ENCODE peak calls at places on chromosomes 12 and 14, in nine cellular contexts. One of them, this sample, is unnamed.

GRCh38 chr12:43737646-43738045 is 20.9 kb downstream of the PUS7L start:
- DNase-seq in BE2C: no peak
- DNase-seq in right cardiac atrium: no peak
- DNase-seq in ascending aorta: no peak
- DNase-seq in stimulated activated CD4-positive, alpha-beta T cell treated with anti-CD3 and anti-CD28 coated beads, Interleukin-2, amount 100 ng/mL, for 24 hours: no peak
- DNase-seq in GM12865: no peak
- DNase-seq in type B pancreatic cell: no peak
- DNase-seq in CD8-positive, alpha-beta memory T cell: no peak
- DNase-seq in NB4: no peak
- DNase-seq in this sample: no peak

GRCh38 chr12:109027767-109028166 is 6.9 kb upstream of the SVOP start:
- DNase-seq in BE2C: no peak
- DNase-seq in right cardiac atrium: no peak
- DNase-seq in ascending aorta: no peak
- DNase-seq in stimulated activated CD4-positive, alpha-beta T cell treated with anti-CD3 and anti-CD28 coated beads, Interleukin-2, amount 100 ng/mL, for 24 hours: no peak
- DNase-seq in GM12865: no peak
- DNase-seq in type B pancreatic cell: no peak
- DNase-seq in CD8-positive, alpha-beta memory T cell: no peak
- DNase-seq in NB4: peak; percentile 34
- DNase-seq in this sample: no peak

GRCh38 chr12:90027889-90028570 is 319.4 kb upstream of the ATP2B1 start:
- DNase-seq in BE2C: peak; percentile 58
- DNase-seq in right cardiac atrium: no peak
- DNase-seq in ascending aorta: no peak
- DNase-seq in stimulated activated CD4-positive, alpha-beta T cell treated with anti-CD3 and anti-CD28 coated beads, Interleukin-2, amount 100 ng/mL, for 24 hours: no peak
- DNase-seq in GM12865: no peak
- DNase-seq in type B pancreatic cell: no peak
- DNase-seq in CD8-positive, alpha-beta memory T cell: no peak
- DNase-seq in NB4: no peak
- DNase-seq in this sample: no peak

GRCh38 chr12:49349266-49349665 is 2.6 kb downstream of the DNAJC22 start:
- DNase-seq in BE2C: no peak
- DNase-seq in right cardiac atrium: no peak
- DNase-seq in ascending aorta: no peak
- DNase-seq in stimulated activated CD4-positive, alpha-beta T cell treated with anti-CD3 and anti-CD28 coated beads, Interleukin-2, amount 100 ng/mL, for 24 hours: no peak
- DNase-seq in GM12865: no peak
- DNase-seq in type B pancreatic cell: no peak
- DNase-seq in CD8-positive, alpha-beta memory T cell: no peak
- DNase-seq in NB4: no peak
- DNase-seq in this sample: no peak

GRCh38 chr12:100404769-100405407 is 48.0 kb downstream of the SLC17A8 start:
- DNase-seq in BE2C: peak; percentile 65
- DNase-seq in right cardiac atrium: no peak
- DNase-seq in ascending aorta: no peak
- DNase-seq in stimulated activated CD4-positive, alpha-beta T cell treated with anti-CD3 and anti-CD28 coated beads, Interleukin-2, amount 100 ng/mL, for 24 hours: peak; percentile 34
- DNase-seq in GM12865: peak; percentile 72
- DNase-seq in type B pancreatic cell: no peak
- DNase-seq in CD8-positive, alpha-beta memory T cell: no peak
- DNase-seq in NB4: peak; percentile 79
- DNase-seq in this sample: peak; percentile 56

GRCh38 chr14:21917699-21918436 is 244.2 kb upstream of the OR4E1 start:
- DNase-seq in BE2C: peak; percentile 43
- DNase-seq in right cardiac atrium: no peak
- DNase-seq in ascending aorta: no peak
- DNase-seq in stimulated activated CD4-positive, alpha-beta T cell treated with anti-CD3 and anti-CD28 coated beads, Interleukin-2, amount 100 ng/mL, for 24 hours: peak; percentile 43
- DNase-seq in GM12865: peak; percentile 61
- DNase-seq in type B pancreatic cell: no peak
- DNase-seq in CD8-positive, alpha-beta memory T cell: no peak
- DNase-seq in NB4: peak; percentile 48
- DNase-seq in this sample: peak; percentile 55

GRCh38 chr14:97095269-97095668 is 298.1 kb downstream of the VRK1 start:
- DNase-seq in BE2C: no peak
- DNase-seq in right cardiac atrium: no peak
- DNase-seq in ascending aorta: no peak
- DNase-seq in stimulated activated CD4-positive, alpha-beta T cell treated with anti-CD3 and anti-CD28 coated beads, Interleukin-2, amount 100 ng/mL, for 24 hours: no peak
- DNase-seq in GM12865: no peak
- DNase-seq in type B pancreatic cell: no peak
- DNase-seq in CD8-positive, alpha-beta memory T cell: no peak
- DNase-seq in NB4: no peak
- DNase-seq in this sample: no peak

GRCh38 chr12:55073043-55074022 is 52.9 kb upstream of the OR9K2 start:
- DNase-seq in BE2C: peak; percentile 70
- DNase-seq in right cardiac atrium: peak; percentile 78
- DNase-seq in ascending aorta: no peak
- DNase-seq in stimulated activated CD4-positive, alpha-beta T cell treated with anti-CD3 and anti-CD28 coated beads, Interleukin-2, amount 100 ng/mL, for 24 hours: peak; percentile 85
- DNase-seq in GM12865: peak; percentile 84
- DNase-seq in type B pancreatic cell: no peak
- DNase-seq in CD8-positive, alpha-beta memory T cell: peak; percentile 68
- DNase-seq in NB4: peak; percentile 83
- DNase-seq in this sample: peak; percentile 77

GRCh38 chr12:15701212-15701611 is 88.0 kb downstream of the EPS8 start:
- DNase-seq in BE2C: no peak
- DNase-seq in right cardiac atrium: no peak
- DNase-seq in ascending aorta: no peak
- DNase-seq in stimulated activated CD4-positive, alpha-beta T cell treated with anti-CD3 and anti-CD28 coated beads, Interleukin-2, amount 100 ng/mL, for 24 hours: peak; percentile 2
- DNase-seq in GM12865: peak; percentile 24
- DNase-seq in type B pancreatic cell: no peak
- DNase-seq in CD8-positive, alpha-beta memory T cell: no peak
- DNase-seq in NB4: peak; percentile 55
- DNase-seq in this sample: no peak

GRCh38 chr14:58663494-58664111 is 25.8 kb downstream of the DACT1 start:
- DNase-seq in BE2C: peak; percentile 51
- DNase-seq in right cardiac atrium: no peak
- DNase-seq in ascending aorta: no peak
- DNase-seq in stimulated activated CD4-positive, alpha-beta T cell treated with anti-CD3 and anti-CD28 coated beads, Interleukin-2, amount 100 ng/mL, for 24 hours: no peak
- DNase-seq in GM12865: no peak
- DNase-seq in type B pancreatic cell: no peak
- DNase-seq in CD8-positive, alpha-beta memory T cell: no peak
- DNase-seq in NB4: no peak
- DNase-seq in this sample: no peak

GRCh38 chr12:52415870-52416750 is 10.0 kb upstream of the KRT82 start:
- DNase-seq in BE2C: no peak
- DNase-seq in right cardiac atrium: no peak
- DNase-seq in ascending aorta: no peak
- DNase-seq in stimulated activated CD4-positive, alpha-beta T cell treated with anti-CD3 and anti-CD28 coated beads, Interleukin-2, amount 100 ng/mL, for 24 hours: no peak
- DNase-seq in GM12865: no peak
- DNase-seq in type B pancreatic cell: no peak
- DNase-seq in CD8-positive, alpha-beta memory T cell: no peak
- DNase-seq in NB4: no peak
- DNase-seq in this sample: no peak

GRCh38 chr14:21087294-21088091 is 11.0 kb downstream of the ZNF219 start:
- DNase-seq in BE2C: no peak
- DNase-seq in right cardiac atrium: peak; percentile 69
- DNase-seq in ascending aorta: no peak
- DNase-seq in stimulated activated CD4-positive, alpha-beta T cell treated with anti-CD3 and anti-CD28 coated beads, Interleukin-2, amount 100 ng/mL, for 24 hours: no peak
- DNase-seq in GM12865: peak; percentile 78
- DNase-seq in type B pancreatic cell: no peak
- DNase-seq in CD8-positive, alpha-beta memory T cell: peak; percentile 64
- DNase-seq in NB4: peak; percentile 69
- DNase-seq in this sample: peak; percentile 51